ENCODE peak calls at places on chromosomes 13 and 19, in five cellular contexts. F, N, G, Z and S are unnamed samples.

GRCh38 chr19:48445256-48445605 is 552 bp upstream of the GRWD1 start:
- DNase-seq in F (no peak), N (peak; percentile 77), G (peak; percentile 47), Z (peak; percentile 100), S (peak; percentile 65)

GRCh38 chr13:112890316-112891131 is 78.5 kb upstream of the MCF2L start:
- DNase-seq in F (no peak), N (no peak), G (no peak), Z (no peak), S (no peak)

GRCh38 chr13:30934803-30935202 is 2.3 kb downstream of the TEX26 start:
- DNase-seq in F (no peak), N (no peak), G (no peak), Z (no peak), S (no peak)

GRCh38 chr13:97279913-97280312 is 57.8 kb downstream of the MBNL2 start:
- DNase-seq in F (no peak), N (no peak), G (no peak), Z (peak; percentile 65), S (no peak)

GRCh38 chr13:96052655-96053002 is 572 bp downstream of the UGGT2 start:
- DNase-seq in F (no peak), N (peak; percentile 37), G (no peak), Z (peak; percentile 89), S (no peak)

GRCh38 chr19:29845576-29846176 is 33.9 kb downstream of the CCNE1 start:
- DNase-seq in F (no peak), N (no peak), G (peak; percentile 11), Z (no peak), S (no peak)

GRCh38 chr13:29568731-29569130 is 26.8 kb downstream of the SLC7A1 start:
- DNase-seq in F (no peak), N (no peak), G (no peak), Z (no peak), S (no peak)

GRCh38 chr19:58307736-58308135 is 2.6 kb downstream of the ERVK3-1 start:
- DNase-seq in F (no peak), N (no peak), G (no peak), Z (no peak), S (no peak)

GRCh38 chr13:46804391-46804815 is 7.4 kb upstream of the ESD start:
- DNase-seq in F (no peak), N (peak; percentile 64), G (no peak), Z (peak; percentile 87), S (peak; percentile 74)

GRCh38 chr19:32287811-32288227 is 57.6 kb upstream of the ZNF507 start:
- DNase-seq in F (peak; percentile 52), N (peak; percentile 61), G (peak; percentile 58), Z (peak; percentile 78), S (peak; percentile 45)

GRCh38 chr19:2289714-2290435 is 7.9 kb upstream of the PEAK3 start:
- DNase-seq in F (peak; percentile 41), N (no peak), G (no peak), Z (peak; percentile 90), S (no peak)

GRCh38 chr19:17706750-17707181 is 12.5 kb upstream of the MAP1S start:
- DNase-seq in F (no peak), N (peak; percentile 69), G (no peak), Z (peak; percentile 89), S (no peak)

GRCh38 chr19:39325778-39326680 is 5.4 kb upstream of the LRFN1 start:
- DNase-seq in F (no peak), N (peak; percentile 51), G (no peak), Z (peak; percentile 41), S (no peak)

GRCh38 chr13:75660694-75661093 is 24.6 kb downstream of the LMO7 start:
- DNase-seq in F (no peak), N (no peak), G (no peak), Z (no peak), S (no peak)

GRCh38 chr13:75180805-75181455 is 301.0 kb downstream of the TBC1D4 start:
- DNase-seq in F (no peak), N (no peak), G (no peak), Z (peak; percentile 5), S (no peak)

GRCh38 chr13:111474136-111475002 is 153.9 kb downstream of the TEX29 start:
- DNase-seq in F (no peak), N (peak; percentile 21), G (no peak), Z (peak; percentile 99), S (peak; percentile 45)

GRCh38 chr13:111472083-111472482 is 151.6 kb downstream of the TEX29 start:
- DNase-seq in F (no peak), N (no peak), G (no peak), Z (peak; percentile 17), S (no peak)

GRCh38 chr13:111472559-111473460 is 152.4 kb downstream of the TEX29 start:
- DNase-seq in F (no peak), N (no peak), G (no peak), Z (peak; percentile 80), S (peak; percentile 57)

GRCh38 chr13:111476197-111476596 is 155.8 kb downstream of the TEX29 start:
- DNase-seq in F (no peak), N (no peak), G (no peak), Z (peak; percentile 65), S (peak; percentile 42)

GRCh38 chr13:111475488-111475887 is 155.0 kb downstream of the TEX29 start:
- DNase-seq in F (no peak), N (no peak), G (no peak), Z (peak; percentile 62), S (peak; percentile 41)
- H3K36me3 ChIP-seq in F (no peaks in the 10 kb centered on the region), N (no peaks in the 10 kb centered on the region), G (no peaks in the 10 kb centered on the region), Z (no peaks in the 10 kb centered on the region), S (no peaks in the 10 kb centered on the region)

DNA sequence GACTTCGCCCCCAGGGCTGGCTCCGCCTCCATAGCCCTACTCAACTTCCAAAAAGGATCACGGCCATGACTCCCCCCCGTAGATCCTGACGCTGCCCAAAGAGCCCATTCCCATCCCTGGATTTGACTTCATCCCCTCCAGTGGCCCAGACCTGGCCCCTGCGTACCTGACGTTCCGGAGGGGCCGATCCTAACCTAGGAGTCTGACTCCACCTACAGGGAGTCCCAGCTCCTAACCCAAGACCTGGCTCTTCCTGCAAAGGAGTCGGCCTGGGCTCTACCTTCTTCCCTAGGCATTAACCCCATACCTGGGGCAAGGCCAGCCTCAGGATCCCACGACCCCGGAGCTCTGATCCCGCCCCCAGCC is 10.8 kb downstream of the STAP2 start:
- DNase-seq in F (no peak), N (no peak), G (no peak), Z (no peak), S (peak; percentile 47)
- H3K4me3 ChIP-seq in F (peak overlapping the region; percentile 35), N (peak overlapping the region; percentile 10), G (peak overlapping the region; percentile 48), Z (peak overlapping the region; percentile 37), S (peak overlapping the region; percentile 32)

GRCh38 chr13:51282322-51282721 is 57.2 kb upstream of the SERPINE3 start:
- DNase-seq in F (peak; percentile 65), N (no peak), G (no peak), Z (no peak), S (peak; percentile 22)

GRCh38 chr13:51286135-51287002 is 53.1 kb upstream of the SERPINE3 start:
- DNase-seq in F (peak; percentile 83), N (peak; percentile 36), G (peak; percentile 74), Z (peak; percentile 86), S (peak; percentile 41)

GRCh38 chr13:51280379-51280940 is 58.3 kb downstream of the FAM124A start:
- DNase-seq in F (no peak), N (no peak), G (no peak), Z (no peak), S (no peak)

GRCh38 chr13:51284339-51284738 is 55.2 kb upstream of the SERPINE3 start:
- DNase-seq in F (no peak), N (no peak), G (no peak), Z (no peak), S (no peak)

GRCh38 chr13:51283361-51283760 is 56.1 kb upstream of the SERPINE3 start:
- DNase-seq in F (no peak), N (no peak), G (no peak), Z (no peak), S (no peak)
- H3K27me3 ChIP-seq in F (no peaks in the 10 kb centered on the region), N (no peaks in the 10 kb centered on the region), G (no peaks in the 10 kb centered on the region), Z (peaks cover 20% of the 10 kb centered on the region), S (no peaks in the 10 kb centered on the region)

GRCh38 chr13:102626928-102627327 is 30.1 kb downstream of the TPP2 start:
- DNase-seq in F (no peak), N (no peak), G (no peak), Z (no peak), S (no peak)
- H3K36me3 ChIP-seq in F (peaks cover 84% of the 10 kb centered on the region), N (peaks cover 41% of the 10 kb centered on the region), G (peaks cover 4% of the 10 kb centered on the region), Z (peaks cover 67% of the 10 kb centered on the region), S (peaks cover 80% of the 10 kb centered on the region)

GRCh38 chr19:34667349-34668076 is 9.4 kb downstream of the SCGB2B2 start:
- DNase-seq in F (no peak), N (no peak), G (no peak), Z (peak; percentile 88), S (peak; percentile 47)

GRCh38 chr19:34666200-34666957 is 10.6 kb downstream of the SCGB2B2 start:
- DNase-seq in F (no peak), N (no peak), G (no peak), Z (peak; percentile 44), S (no peak)

GRCh38 chr19:34669305-34669704 is 7.7 kb downstream of the SCGB2B2 start:
- DNase-seq in F (peak; percentile 61), N (no peak), G (no peak), Z (no peak), S (no peak)

GRCh38 chr19:34664870-34665269 is 12.1 kb downstream of the SCGB2B2 start:
- DNase-seq in F (no peak), N (no peak), G (no peak), Z (no peak), S (peak; percentile 23)

DNA sequence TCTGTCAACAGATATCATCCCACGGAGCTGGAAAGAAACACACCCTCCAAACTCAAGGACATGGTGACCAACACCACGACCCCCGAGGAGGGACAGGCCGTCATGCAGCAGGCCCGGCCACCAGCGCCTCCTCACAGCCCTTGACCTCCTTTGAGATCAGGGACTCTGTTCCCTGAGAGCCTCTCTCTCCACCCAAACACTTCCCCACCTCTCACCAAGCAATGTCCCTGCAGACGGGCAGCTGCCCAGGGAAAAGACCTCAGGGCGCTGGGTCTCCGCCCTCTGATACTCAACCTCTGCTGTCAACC is 10.0 kb downstream of the SCGB2B2 start:
- DNase-seq in F (no peak), N (no peak), G (no peak), Z (no peak), S (no peak)
- H3K4me3 ChIP-seq in F (peak overlapping the region; percentile 35), N (no peak overlapping the region), G (peak overlapping the region; percentile 41), Z (peak overlapping the region; percentile 68), S (no peak overlapping the region)

GRCh38 chr19:3348042-3348441 is 18.3 kb upstream of the NFIC start:
- DNase-seq in F (no peak), N (no peak), G (no peak), Z (no peak), S (no peak)
- H3K27me3 ChIP-seq in F (no peaks in the 10 kb centered on the region), N (no peaks in the 10 kb centered on the region), G (no peaks in the 10 kb centered on the region), Z (no peaks in the 10 kb centered on the region), S (no peaks in the 10 kb centered on the region)

GRCh38 chr13:20102776-20103175 is 58.1 kb downstream of the GJA3 start:
- DNase-seq in F (no peak), N (no peak), G (no peak), Z (no peak), S (no peak)

GRCh38 chr13:20106751-20107150 is 54.1 kb downstream of the GJA3 start:
- DNase-seq in F (no peak), N (no peak), G (no peak), Z (no peak), S (no peak)

GRCh38 chr13:20109037-20109436 is 51.8 kb downstream of the GJA3 start:
- DNase-seq in F (no peak), N (no peak), G (no peak), Z (no peak), S (no peak)

GRCh38 chr13:20101467-20102316 is 59.2 kb downstream of the GJA3 start:
- DNase-seq in F (no peak), N (no peak), G (no peak), Z (no peak), S (no peak)

GRCh38 chr13:20105161-20105689 is 55.6 kb downstream of the GJA3 start:
- DNase-seq in F (no peak), N (no peak), G (no peak), Z (no peak), S (no peak)
- H3K36me3 ChIP-seq in F (no peaks in the 10 kb centered on the region), N (no peaks in the 10 kb centered on the region), G (no peaks in the 10 kb centered on the region), Z (no peaks in the 10 kb centered on the region), S (no peaks in the 10 kb centered on the region)